ENCODE peak calls at places on chromosomes 7 and 10, in five cellular contexts. V is esophagus squamous epithelium, J is HCT116, S is heart left ventricle, M is HepG2. Y is an unnamed sample. For H3K27me3, the result is how much of the 10 kb centered on the place peaks cover.

GRCh38 chr7:152709307-152710133 is 33.6 kb upstream of the XRCC2 start:
- DNase-seq in M (no peak), V (no peak), S (no peak), J (peak), Y (no peak)

GRCh38 chr10:101506829-101507228 is 81.2 kb downstream of the POLL start:
- DNase-seq in J (no peak), M (no peak), S (no peak), V (no peak), Y (no peak)

GRCh38 chr7:136117539-136117938 is 140.4 kb upstream of the MTPN start:
- DNase-seq in S (no peak), V (no peak), J (no peak), M (no peak), Y (no peak)

GRCh38 chr10:75137533-75138438 is 26.3 kb downstream of the SAMD8 start:
- DNase-seq in V (no peak), J (peak), S (no peak), M (no peak), Y (no peak)

GRCh38 chr7:100575206-100575631 is 1.5 kb upstream of the SAP25 start:
- DNase-seq in M (no peak), S (peak), J (no peak), V (no peak), Y (no peak)

GRCh38 chr7:27767374-27767773 is 27.4 kb downstream of the TAX1BP1 start:
- DNase-seq in M (no peak), J (no peak), V (no peak), S (no peak), Y (no peak)

GRCh38 chr7:149016876-149017275 is 11.4 kb downstream of the PDIA4 start:
- DNase-seq in M (no peak), S (no peak), V (no peak), J (no peak), Y (no peak)

GRCh38 chr10:29648114-29648982 is 13.6 kb upstream of the SVIL start:
- DNase-seq in J (no peak), M (no peak), V (no peak), S (no peak), Y (peak)

GRCh38 chr10:113539789-113540188 is 13.1 kb upstream of the HABP2 start:
- DNase-seq in V (no peak), J (no peak), S (no peak), M (no peak), Y (no peak)

GRCh38 chr10:93917064-93917391 is 23.2 kb downstream of the SLC35G1 start:
- DNase-seq in V (no peak), S (no peak), M (no peak), J (no peak), Y (peak)

GRCh38 chr10:18340496-18341051 is 200.3 kb downstream of the CACNB2 start:
- DNase-seq in J (no peak), V (no peak), M (no peak), S (no peak), Y (peak)

GRCh38 chr10:110843031-110843430 is 28.7 kb upstream of the PDCD4 start:
- DNase-seq in J (no peak), V (no peak), M (no peak), S (no peak), Y (no peak)

GRCh38 chr10:123007558-123008378 is 827 bp downstream of the IKZF5 start:
- DNase-seq in J (peak), S (no peak), M (peak), V (no peak), Y (peak)

GRCh38 chr7:20385121-20385520 is 54.4 kb downstream of the ITGB8 start:
- DNase-seq in J (no peak), M (no peak), S (no peak), V (no peak), Y (no peak)

GRCh38 chr10:47049906-47050305 is 138.7 kb downstream of the PTPN20 start:
- DNase-seq in V (no peak), M (no peak), S (peak), J (no peak), Y (no peak)

GRCh38 chr7:27172823-27173411 is 1.2 kb downstream of the HOXA10 start:
- DNase-seq in M (no peak), V (no peak), J (no peak), S (peak), Y (no peak)

GRCh38 chr10:102202386-102202785 is 23.7 kb upstream of the ELOVL3 start:
- DNase-seq in M (no peak), V (no peak), J (no peak), S (no peak), Y (no peak)

GRCh38 chr10:125023269-125023668 is 81.3 kb downstream of the ZRANB1 start:
- DNase-seq in S (peak), V (no peak), J (no peak), M (peak), Y (no peak)

GRCh38 chr7:20064181-20064970 is 152.8 kb downstream of the MACC1 start:
- DNase-seq in S (no peak), M (no peak), J (no peak), V (no peak), Y (no peak)

GRCh38 chr7:64884913-64885370 is 18.1 kb upstream of the ZNF273 start:
- DNase-seq in M (no peak), J (no peak), V (no peak), S (no peak), Y (no peak)

GRCh38 chr7:43655584-43655983 is 72.7 kb downstream of the STK17A start:
- DNase-seq in S (no peak), M (no peak), V (no peak), J (no peak), Y (no peak)

GRCh38 chr7:95693551-95694333 is 78.6 kb upstream of the DYNC1I1 start:
- DNase-seq in M (no peak), V (no peak), S (no peak), J (peak), Y (no peak)

GRCh38 chr7:36653011-36653670 is 71.2 kb downstream of the AOAH start:
- DNase-seq in M (no peak), J (no peak), S (no peak), V (no peak), Y (no peak)

GRCh38 chr10:75432176-75432575 is 752 bp downstream of the LRMDA start:
- DNase-seq in V (no peak), S (no peak), J (no peak), M (peak), Y (peak)

GRCh38 chr7:315516-316265 is 25.7 kb downstream of the FOXL3 start:
- DNase-seq in J (no peak), S (peak), V (no peak), M (no peak), Y (peak)

GRCh38 chr7:320297-320696 is 30.3 kb downstream of the FOXL3 start:
- DNase-seq in V (no peak), M (no peak), S (peak), J (no peak), Y (no peak)

GRCh38 chr7:317643-318405 is 27.9 kb downstream of the FOXL3 start:
- DNase-seq in V (no peak), M (no peak), S (peak), J (no peak), Y (no peak)

GRCh38 chr7:319267-319661 is 29.3 kb downstream of the FOXL3 start:
- DNase-seq in J (no peak), M (no peak), V (no peak), S (peak), Y (no peak)

GRCh38 chr7:318476-319266 is 28.7 kb downstream of the FOXL3 start:
- DNase-seq in V (no peak), S (peak), M (peak), J (no peak), Y (no peak)
- H3K27me3 ChIP-seq in V (under half), S (under half), M (half or more), J (under half), Y (under half)

DNA sequence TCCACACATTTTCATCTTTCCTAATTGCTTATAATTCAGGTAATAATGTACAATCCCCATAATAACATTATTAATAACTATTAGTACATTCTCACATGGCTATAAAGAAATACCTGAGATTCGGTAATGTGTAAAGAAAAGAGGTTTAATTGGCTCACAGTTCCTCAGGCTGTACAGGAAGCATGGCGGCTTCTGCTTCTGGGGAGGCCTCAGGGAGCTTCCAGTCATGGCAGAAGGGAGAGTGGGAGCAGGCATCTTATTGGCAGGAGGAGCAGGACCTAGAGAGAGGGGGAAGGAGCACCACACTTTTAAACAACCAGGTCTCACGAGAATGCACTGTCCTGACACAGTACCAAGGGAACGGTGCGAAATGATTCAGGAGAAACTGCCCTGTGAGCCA is 8.5 kb upstream of the ESYT2 start:
- DNase-seq in S (no peak), J (no peak), M (no peak), V (no peak), Y (no peak)
- TF ChIP-seq POLR2A in S (no peak), J (no peak), M (no peak), V (no peak), Y (no peak)

GRCh38 chr7:117269417-117269816 is 53.4 kb downstream of the WNT2 start:
- DNase-seq in V (no peak), S (no peak), M (no peak), J (peak), Y (no peak)

GRCh38 chr7:117271566-117271965 is 51.3 kb downstream of the WNT2 start:
- DNase-seq in M (no peak), S (no peak), J (no peak), V (no peak), Y (no peak)

GRCh38 chr7:117272360-117272759 is 50.5 kb downstream of the WNT2 start:
- DNase-seq in V (no peak), J (no peak), M (no peak), S (no peak), Y (no peak)

GRCh38 chr7:117270371-117270770 is 52.5 kb downstream of the WNT2 start:
- DNase-seq in V (no peak), J (no peak), S (no peak), M (no peak), Y (no peak)

GRCh38 chr7:117269895-117270294 is 53.0 kb downstream of the WNT2 start:
- DNase-seq in S (no peak), V (no peak), M (no peak), J (no peak), Y (no peak)
- H3K27me3 ChIP-seq in S (under half), V (under half), M (under half), J (under half), Y (under half)

DNA sequence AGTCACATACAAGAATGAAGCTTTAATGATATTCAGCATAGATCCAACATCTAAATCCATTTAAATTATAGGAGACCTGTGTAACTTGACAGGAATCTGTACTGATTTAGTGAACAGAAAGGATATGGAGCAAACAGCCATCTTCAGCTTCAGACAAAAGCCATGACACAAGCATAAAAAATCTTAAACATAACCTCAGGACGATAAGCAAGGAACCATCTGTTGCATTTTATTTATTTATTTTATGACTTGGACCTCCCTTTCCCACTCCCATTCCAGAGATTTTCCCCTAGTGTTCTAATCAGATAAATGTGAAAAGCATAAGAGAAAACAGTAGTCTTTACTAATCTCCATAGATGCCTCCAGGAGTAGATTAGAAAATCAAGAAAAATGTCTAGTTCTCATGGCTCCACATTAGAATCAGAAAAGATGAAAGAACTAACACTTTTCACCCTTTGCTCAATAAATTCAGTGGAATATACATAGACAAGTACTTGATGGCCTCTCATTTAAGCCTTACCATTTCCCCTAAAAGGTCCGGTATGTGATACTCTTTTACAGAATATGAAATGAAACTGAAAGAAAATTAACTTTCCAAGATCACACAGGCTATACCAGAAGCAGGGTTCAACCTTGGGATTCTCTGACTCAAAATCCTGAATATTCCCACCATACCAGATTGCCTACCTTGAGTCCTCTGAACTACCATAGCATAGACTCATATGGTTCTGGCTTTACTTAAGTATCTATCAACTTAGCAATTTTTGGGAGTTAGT is 15.2 kb downstream of the CACNA2D1 start:
- DNase-seq in J (no peak), V (no peak), S (no peak), M (no peak), Y (no peak)
- TF ChIP-seq POLR2A in J (no peak), V (no peak), S (no peak), M (no peak), Y (no peak)

GRCh38 chr7:106693659-106694353 is 32.8 kb upstream of the CCDC71L start:
- DNase-seq in V (no peak), M (no peak), S (no peak), J (no peak), Y (no peak)
- H3K27me3 ChIP-seq in V (under half), M (under half), S (under half), J (under half), Y (under half)